ENCODE peak calls at places on chromosomes 7 and 10, in four cellular contexts. Q, F, G and P are unnamed samples.

GRCh38 chr10:74213571-74214162 is 62.6 kb downstream of the ADK start:
- DNase-seq in Q (no peak), F (peak; percentile 65), G (peak; percentile 53), P (peak; percentile 48)

GRCh38 chr7:27124096-27124978 is 6.2 kb downstream of the HOXA4 start:
- DNase-seq in Q (no peak), F (no peak), G (no peak), P (no peak)

GRCh38 chr10:53209941-53210611 is 437.5 kb upstream of the MBL2 start:
- DNase-seq in Q (no peak), F (peak; percentile 27), G (no peak), P (peak; percentile 14)

GRCh38 chr7:64101943-64102655 is 56.9 kb downstream of the ZNF727 start:
- DNase-seq in Q (no peak), F (no peak), G (no peak), P (no peak)

GRCh38 chr10:132509506-132510173 is 27.9 kb upstream of the INPP5A start:
- DNase-seq in Q (no peak), F (peak; percentile 10), G (no peak), P (no peak)

GRCh38 chr7:55120501-55121198 is 101.8 kb downstream of the EGFR start:
- DNase-seq in Q (no peak), F (no peak), G (no peak), P (no peak)

GRCh38 chr7:4220011-4220410 is 462.1 kb upstream of the FOXK1 start:
- DNase-seq in Q (no peak), F (no peak), G (no peak), P (no peak)

GRCh38 chr10:31940839-31941653 is 12.4 kb upstream of the ARHGAP12 start:
- DNase-seq in Q (no peak), F (peak; percentile 69), G (no peak), P (peak; percentile 96)

GRCh38 chr10:31457858-31458257 is 138.8 kb downstream of the ZEB1 start:
- DNase-seq in Q (no peak), F (no peak), G (no peak), P (no peak)

DNA sequence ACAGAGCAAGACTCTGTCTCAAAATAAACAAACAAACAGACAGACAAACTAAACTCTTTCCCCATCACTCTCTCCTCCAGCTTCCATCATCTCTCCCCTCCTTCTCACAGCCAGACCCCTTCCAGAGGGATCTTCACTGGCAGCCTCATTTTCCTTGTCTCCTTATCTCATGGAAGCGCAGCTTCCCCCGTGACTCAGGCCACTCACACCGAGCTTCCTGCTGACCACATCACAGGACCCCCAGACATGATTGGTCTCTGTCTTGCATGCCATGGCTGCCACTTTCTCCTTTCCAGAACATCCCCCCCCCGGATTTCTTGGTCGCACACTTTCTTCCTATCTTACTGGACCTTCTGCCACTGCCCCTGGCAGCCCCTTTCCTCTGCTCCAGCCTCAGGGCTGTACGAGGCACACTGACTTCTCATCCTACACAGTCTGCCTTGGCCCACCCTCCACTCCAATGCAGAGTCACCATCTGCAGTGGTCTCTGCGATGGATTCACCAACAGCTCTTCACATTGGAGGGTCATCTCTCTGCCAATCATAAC is 4.9 kb upstream of the INSIG1 start:
- DNase-seq in Q (no peak), F (no peak), G (no peak), P (no peak)
- TF ChIP-seq JUND in Q (no peak), F (no peak), G (peak; percentile 51), P (no peak)

DNA sequence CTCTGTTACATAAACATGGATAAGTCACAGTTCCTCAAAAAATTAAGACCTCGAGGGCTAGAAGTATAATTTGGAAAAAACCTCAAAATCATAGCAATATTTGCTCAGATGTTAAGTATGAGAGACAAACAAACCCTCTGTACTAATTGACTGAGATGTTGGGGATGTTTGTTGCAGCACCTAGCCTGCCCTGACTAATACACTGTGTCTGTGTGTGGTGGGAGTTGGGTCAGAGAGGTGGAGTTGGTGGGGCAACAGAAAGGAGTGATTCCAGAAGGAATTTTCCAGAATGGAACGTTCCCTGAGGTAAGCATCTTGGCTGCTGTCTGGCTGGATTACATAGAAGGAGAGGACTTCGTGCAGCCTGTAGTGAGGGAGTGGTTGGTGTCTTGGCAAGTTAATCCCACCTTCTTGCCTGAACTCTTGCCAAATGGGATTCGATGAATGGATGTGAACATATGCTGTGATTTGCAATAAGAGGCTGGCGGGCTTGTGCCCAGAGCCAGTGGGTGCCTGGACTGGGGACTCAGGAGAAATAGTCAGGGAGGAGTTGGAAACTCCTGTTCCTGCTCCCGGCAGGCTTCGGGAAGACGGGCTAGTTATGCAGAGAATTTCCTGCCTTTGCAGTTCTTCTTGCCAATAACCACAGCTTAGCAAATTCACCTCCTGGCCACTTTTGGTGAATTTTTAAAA is 9.3 kb upstream of the FAM180A start:
- DNase-seq in Q (no peak), F (no peak), G (no peak), P (no peak)
- TF ChIP-seq FOXM1 in Q (no peak), F (no peak), G (no peak), P (no peak)

DNA sequence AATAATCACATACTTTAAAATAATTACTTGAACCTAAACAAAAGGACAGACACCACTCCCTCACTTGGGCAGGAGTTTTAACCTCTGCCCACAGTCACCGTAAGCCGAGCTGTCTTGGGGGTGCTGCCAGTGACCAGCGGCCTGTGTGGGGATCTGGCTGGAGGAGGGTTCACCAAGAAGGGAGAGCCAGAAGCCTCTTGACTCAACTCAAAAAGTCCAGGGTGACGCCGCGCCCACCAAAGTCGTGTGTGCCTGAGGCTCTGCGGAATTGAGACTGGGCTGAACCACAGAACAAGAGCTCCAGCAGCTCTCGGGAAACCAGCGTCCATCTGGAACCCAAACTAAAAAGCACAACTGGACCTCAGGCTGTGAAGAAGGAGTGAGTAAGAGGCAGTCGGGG is 35.8 kb downstream of the ZFAND2A start:
- DNase-seq in Q (no peak), F (no peak), G (no peak), P (no peak)
- TF ChIP-seq JUND in Q (no peak), F (no peak), G (no peak), P (no peak)

GRCh38 chr7:15867441-15867840 is 181.0 kb upstream of the MEOX2 start:
- DNase-seq in Q (no peak), F (no peak), G (no peak), P (no peak)

GRCh38 chr7:15862016-15862780 is 175.7 kb upstream of the MEOX2 start:
- DNase-seq in Q (no peak), F (no peak), G (no peak), P (no peak)

GRCh38 chr7:15866753-15867152 is 180.3 kb upstream of the MEOX2 start:
- DNase-seq in Q (no peak), F (no peak), G (no peak), P (no peak)

GRCh38 chr7:15862781-15863165 is 176.3 kb upstream of the MEOX2 start:
- DNase-seq in Q (no peak), F (no peak), G (no peak), P (no peak)

DNA sequence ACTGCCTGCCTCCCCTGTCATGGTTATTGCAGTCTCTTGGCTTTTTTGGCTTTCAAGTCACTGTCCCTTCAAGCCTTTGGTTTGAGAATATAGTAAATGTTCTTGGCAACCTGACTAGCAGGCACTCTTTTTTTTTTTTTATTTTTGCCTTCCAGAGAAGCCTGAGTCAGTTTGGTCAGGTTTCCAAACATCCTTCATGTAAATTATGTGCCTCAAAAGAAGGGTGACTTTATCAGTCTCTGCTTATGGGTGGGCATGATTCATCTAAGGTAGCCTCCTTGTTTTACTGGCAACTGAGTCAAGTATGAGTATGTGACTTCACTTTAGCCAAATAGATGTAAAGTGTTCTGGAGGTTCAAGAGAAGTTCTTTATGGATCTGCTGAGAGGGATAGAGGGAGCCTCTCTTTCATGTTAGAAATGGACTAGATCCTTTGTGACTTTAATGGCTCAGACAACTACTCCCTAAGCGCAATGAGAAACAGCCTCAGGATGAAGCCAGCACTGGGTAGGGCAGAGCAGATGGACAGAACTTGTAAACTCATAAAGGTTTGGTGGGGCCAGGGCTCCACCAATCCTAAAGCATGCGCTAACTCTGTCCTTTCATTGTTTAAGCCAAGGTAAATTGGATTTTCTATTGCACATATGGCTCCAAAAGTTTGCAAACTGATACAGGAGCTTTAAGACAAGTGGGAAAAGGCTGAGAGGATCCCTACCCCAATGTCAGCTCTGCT is 177.9 kb upstream of the MEOX2 start:
- DNase-seq in Q (no peak), F (no peak), G (no peak), P (no peak)
- TF ChIP-seq FOXM1 in Q (no peak), F (no peak), G (no peak), P (no peak)

DNA sequence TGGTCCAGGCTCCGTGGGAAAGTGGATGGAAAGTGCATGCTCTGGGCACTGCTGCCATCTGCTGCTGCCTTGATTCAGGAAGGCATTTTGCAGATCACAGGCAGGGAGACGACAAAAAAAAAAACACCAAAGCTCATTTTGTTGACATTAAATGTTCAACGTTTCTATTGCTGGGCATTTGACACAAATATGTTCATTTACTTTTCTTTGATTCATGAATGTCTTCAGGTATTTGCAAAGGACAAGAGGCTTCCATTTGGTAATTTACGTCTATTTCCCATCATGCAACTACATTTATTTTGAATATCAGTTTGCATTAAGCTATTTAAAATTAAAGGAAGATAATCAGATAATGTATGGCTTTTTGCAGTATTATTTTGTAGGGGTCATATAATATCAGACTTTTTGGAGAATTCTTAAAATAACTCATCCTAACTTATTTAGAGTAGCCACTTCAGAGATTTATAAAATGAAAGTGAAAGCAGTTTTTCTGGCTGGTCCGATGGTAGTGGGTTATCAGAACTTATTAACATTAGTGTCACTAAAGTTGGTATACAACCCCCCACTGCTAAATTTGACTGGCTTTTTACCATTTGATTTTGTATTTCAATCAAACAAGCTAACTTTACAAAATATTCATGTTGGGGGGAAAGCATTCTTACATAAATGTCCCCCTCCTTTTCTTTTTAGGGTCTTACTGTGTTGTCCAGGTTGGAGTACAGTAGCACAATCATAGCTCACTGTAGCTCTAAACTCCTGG is 65.3 kb downstream of the PDIA4 start:
- DNase-seq in Q (peak; percentile 68), F (peak; percentile 82), G (peak; percentile 61), P (peak; percentile 45)
- TF ChIP-seq JUND in Q (no peak), F (no peak), G (peak; percentile 45), P (no peak)

GRCh38 chr7:100626055-100626454 is 13.7 kb downstream of the MOSPD3 start:
- DNase-seq in Q (no peak), F (no peak), G (no peak), P (no peak)

GRCh38 chr7:100629117-100629711 is 12.1 kb downstream of the TFR2 start:
- DNase-seq in Q (no peak), F (peak; percentile 86), G (peak; percentile 59), P (no peak)

GRCh38 chr7:100627238-100627549 is 14.2 kb downstream of the TFR2 start:
- DNase-seq in Q (no peak), F (no peak), G (no peak), P (no peak)

GRCh38 chr7:100623951-100624824 is 11.8 kb downstream of the MOSPD3 start:
- DNase-seq in Q (no peak), F (no peak), G (no peak), P (no peak)

DNA sequence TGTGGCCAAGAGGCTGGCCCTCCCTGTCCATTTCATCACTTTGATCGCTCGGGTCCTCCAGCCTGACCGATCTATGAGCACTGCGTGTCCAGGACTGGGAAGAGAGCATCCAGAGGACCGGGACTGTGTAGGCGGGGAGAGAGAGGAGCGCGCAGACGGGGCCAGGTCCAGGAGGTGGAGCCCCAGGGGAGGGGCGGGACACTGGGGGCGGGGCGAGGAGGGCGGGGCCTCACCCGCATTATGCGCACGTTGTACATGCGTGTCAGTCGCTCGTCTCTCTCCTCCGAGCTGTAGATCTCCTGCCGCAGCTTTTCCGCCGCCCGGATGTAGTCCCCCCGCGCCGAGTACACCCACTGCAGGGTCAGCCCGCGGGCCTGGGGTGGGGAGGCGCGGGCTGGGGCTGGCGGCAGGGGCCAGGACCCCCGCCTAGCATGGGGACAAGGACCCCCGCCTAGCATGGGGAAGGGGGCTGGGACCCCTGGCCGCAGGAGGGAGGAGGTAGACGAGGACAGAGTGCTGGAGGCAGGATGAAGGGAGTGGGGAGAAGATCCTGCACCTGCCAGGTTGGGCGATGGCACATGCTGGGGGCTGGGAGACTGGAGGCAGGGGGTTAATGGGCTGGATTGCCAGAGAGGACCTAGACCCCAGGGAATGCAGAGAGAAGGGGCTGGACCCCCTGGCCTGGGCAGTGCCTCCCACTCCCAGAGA is 14.3 kb downstream of the MOSPD3 start:
- DNase-seq in Q (peak; percentile 32), F (peak; percentile 100), G (peak; percentile 99), P (no peak)
- TF ChIP-seq FOXM1 in Q (no peak), F (no peak), G (no peak), P (no peak)

GRCh38 chr10:24983946-24984345 is 31.5 kb upstream of the PRTFDC1 start:
- DNase-seq in Q (no peak), F (no peak), G (no peak), P (no peak)
- TF ChIP-seq JUND in Q (no peak), F (no peak), G (no peak), P (no peak)